ENCODE peak calls at places on chromosomes 16 and 17, in five cellular contexts. One of them, this sample, is unnamed.
A peak's percentile ranks its signal among the peaks of the same experiment; 100 is the strongest.

GRCh38 chr17:75370288-75370687 is 35.2 kb downstream of the GRB2 start:
- DNase-seq in activated T-cell treated with anti-CD3 and anti-CD28 coated beads for 1 hour: no peak
- DNase-seq in HTR-8/SVneo: no peak
- DNase-seq in activated naive CD4-positive, alpha-beta T cell: no peak
- DNase-seq in iris pigment epithelial cell: no peak
- DNase-seq in this sample: no peak

GRCh38 chr17:2412561-2413021 is 11.7 kb upstream of the MNT start:
- DNase-seq in HTR-8/SVneo: no peak
- DNase-seq in iris pigment epithelial cell: no peak
- DNase-seq in activated T-cell treated with anti-CD3 and anti-CD28 coated beads for 1 hour: no peak
- DNase-seq in activated naive CD4-positive, alpha-beta T cell: no peak
- DNase-seq in this sample: no peak

GRCh38 chr17:48747445-48748363 is 19.2 kb upstream of the HOXB13 start:
- DNase-seq in activated naive CD4-positive, alpha-beta T cell: no peak
- DNase-seq in activated T-cell treated with anti-CD3 and anti-CD28 coated beads for 1 hour: no peak
- DNase-seq in iris pigment epithelial cell: no peak
- DNase-seq in HTR-8/SVneo: no peak
- DNase-seq in this sample: no peak

GRCh38 chr17:17890773-17891759 is 54.3 kb upstream of the SREBF1 start:
- DNase-seq in activated T-cell treated with anti-CD3 and anti-CD28 coated beads for 1 hour: peak; percentile 36
- DNase-seq in activated naive CD4-positive, alpha-beta T cell: no peak
- DNase-seq in HTR-8/SVneo: peak; percentile 84
- DNase-seq in iris pigment epithelial cell: peak; percentile 81
- DNase-seq in this sample: peak; percentile 14

GRCh38 chr16:68447721-68448359 is 468 bp downstream of the SMPD3 start:
- DNase-seq in activated T-cell treated with anti-CD3 and anti-CD28 coated beads for 1 hour: no peak
- DNase-seq in HTR-8/SVneo: no peak
- DNase-seq in iris pigment epithelial cell: no peak
- DNase-seq in activated naive CD4-positive, alpha-beta T cell: no peak
- DNase-seq in this sample: no peak

GRCh38 chr17:32490101-32490482 is 3.3 kb downstream of the CDK5R1 start:
- DNase-seq in HTR-8/SVneo: no peak
- DNase-seq in activated naive CD4-positive, alpha-beta T cell: no peak
- DNase-seq in activated T-cell treated with anti-CD3 and anti-CD28 coated beads for 1 hour: no peak
- DNase-seq in iris pigment epithelial cell: no peak
- DNase-seq in this sample: no peak

GRCh38 chr16:29743475-29743826 is 2.3 kb downstream of the C16orf54 start:
- DNase-seq in HTR-8/SVneo: no peak
- DNase-seq in activated naive CD4-positive, alpha-beta T cell: no peak
- DNase-seq in activated T-cell treated with anti-CD3 and anti-CD28 coated beads for 1 hour: no peak
- DNase-seq in iris pigment epithelial cell: no peak
- DNase-seq in this sample: no peak

GRCh38 chr17:77471984-77472836 is 331.4 kb downstream of the SEC14L1 start:
- DNase-seq in iris pigment epithelial cell: peak; percentile 77
- DNase-seq in activated naive CD4-positive, alpha-beta T cell: no peak
- DNase-seq in activated T-cell treated with anti-CD3 and anti-CD28 coated beads for 1 hour: no peak
- DNase-seq in HTR-8/SVneo: no peak
- DNase-seq in this sample: no peak

GRCh38 chr17:62565817-62566216 is 61.7 kb upstream of the MRC2 start:
- DNase-seq in activated T-cell treated with anti-CD3 and anti-CD28 coated beads for 1 hour: no peak
- DNase-seq in HTR-8/SVneo: peak; percentile 60
- DNase-seq in activated naive CD4-positive, alpha-beta T cell: no peak
- DNase-seq in iris pigment epithelial cell: peak; percentile 77
- DNase-seq in this sample: no peak

GRCh38 chr17:75154195-75155106 is at the start of gene JPT1:
- DNase-seq in activated T-cell treated with anti-CD3 and anti-CD28 coated beads for 1 hour: peak; percentile 97
- DNase-seq in activated naive CD4-positive, alpha-beta T cell: peak; percentile 96
- DNase-seq in HTR-8/SVneo: peak; percentile 100
- DNase-seq in iris pigment epithelial cell: peak; percentile 99
- DNase-seq in this sample: peak; percentile 97

GRCh38 chr17:31598388-31598760 is 206.9 kb downstream of the RAB11FIP4 start:
- DNase-seq in HTR-8/SVneo: no peak
- DNase-seq in iris pigment epithelial cell: no peak
- DNase-seq in activated naive CD4-positive, alpha-beta T cell: no peak
- DNase-seq in activated T-cell treated with anti-CD3 and anti-CD28 coated beads for 1 hour: no peak
- DNase-seq in this sample: no peak

GRCh38 chr16:25126820-25127232 is 15.3 kb downstream of the LCMT1 start:
- DNase-seq in activated T-cell treated with anti-CD3 and anti-CD28 coated beads for 1 hour: no peak
- DNase-seq in iris pigment epithelial cell: peak; percentile 92
- DNase-seq in HTR-8/SVneo: peak; percentile 63
- DNase-seq in activated naive CD4-positive, alpha-beta T cell: no peak
- DNase-seq in this sample: no peak

GRCh38 chr16:9345046-9345445 is 253.6 kb downstream of the HAPSTR1 start:
- DNase-seq in iris pigment epithelial cell: no peak
- DNase-seq in activated naive CD4-positive, alpha-beta T cell: no peak
- DNase-seq in HTR-8/SVneo: no peak
- DNase-seq in activated T-cell treated with anti-CD3 and anti-CD28 coated beads for 1 hour: no peak
- DNase-seq in this sample: no peak

GRCh38 chr17:20852541-20853370 is 190.1 kb downstream of the USP22 start:
- DNase-seq in iris pigment epithelial cell: peak; percentile 7
- DNase-seq in HTR-8/SVneo: no peak
- DNase-seq in activated T-cell treated with anti-CD3 and anti-CD28 coated beads for 1 hour: no peak
- DNase-seq in activated naive CD4-positive, alpha-beta T cell: no peak
- DNase-seq in this sample: no peak

GRCh38 chr17:41796066-41796895 is 9.8 kb upstream of the JUP start:
- DNase-seq in activated naive CD4-positive, alpha-beta T cell: no peak
- DNase-seq in activated T-cell treated with anti-CD3 and anti-CD28 coated beads for 1 hour: no peak
- DNase-seq in HTR-8/SVneo: no peak
- DNase-seq in iris pigment epithelial cell: no peak
- DNase-seq in this sample: no peak

GRCh38 chr17:28746611-28747045 is 2.8 kb downstream of the TRAF4 start:
- DNase-seq in iris pigment epithelial cell: peak; percentile 26
- DNase-seq in activated naive CD4-positive, alpha-beta T cell: no peak
- DNase-seq in activated T-cell treated with anti-CD3 and anti-CD28 coated beads for 1 hour: no peak
- DNase-seq in HTR-8/SVneo: no peak
- DNase-seq in this sample: no peak

GRCh38 chr16:81513204-81514040 is 68.8 kb downstream of the CMIP start:
- DNase-seq in activated T-cell treated with anti-CD3 and anti-CD28 coated beads for 1 hour: no peak
- DNase-seq in HTR-8/SVneo: no peak
- DNase-seq in activated naive CD4-positive, alpha-beta T cell: no peak
- DNase-seq in iris pigment epithelial cell: no peak
- DNase-seq in this sample: no peak

GRCh38 chr17:27413792-27414191 is 42.5 kb upstream of the KSR1 start:
- DNase-seq in activated T-cell treated with anti-CD3 and anti-CD28 coated beads for 1 hour: no peak
- DNase-seq in iris pigment epithelial cell: no peak
- DNase-seq in HTR-8/SVneo: no peak
- DNase-seq in activated naive CD4-positive, alpha-beta T cell: no peak
- DNase-seq in this sample: no peak

GRCh38 chr17:75785016-75785769 is 587 bp downstream of the UNK start:
- DNase-seq in activated naive CD4-positive, alpha-beta T cell: peak; percentile 51
- DNase-seq in iris pigment epithelial cell: peak; percentile 88
- DNase-seq in activated T-cell treated with anti-CD3 and anti-CD28 coated beads for 1 hour: peak; percentile 79
- DNase-seq in HTR-8/SVneo: peak; percentile 75
- DNase-seq in this sample: peak; percentile 43

GRCh38 chr17:41013181-41013580 is 4.3 kb upstream of the KRTAP3-1 start:
- DNase-seq in HTR-8/SVneo: no peak
- DNase-seq in iris pigment epithelial cell: no peak
- DNase-seq in activated T-cell treated with anti-CD3 and anti-CD28 coated beads for 1 hour: no peak
- DNase-seq in activated naive CD4-positive, alpha-beta T cell: no peak
- DNase-seq in this sample: no peak

GRCh38 chr17:27380551-27380950 is 75.7 kb upstream of the KSR1 start:
- DNase-seq in iris pigment epithelial cell: no peak
- DNase-seq in activated naive CD4-positive, alpha-beta T cell: no peak
- DNase-seq in HTR-8/SVneo: no peak
- DNase-seq in activated T-cell treated with anti-CD3 and anti-CD28 coated beads for 1 hour: no peak
- DNase-seq in this sample: no peak

GRCh38 chr16:74606521-74607309 is at the start of gene GLG1:
- DNase-seq in HTR-8/SVneo: peak; percentile 92
- DNase-seq in iris pigment epithelial cell: peak; percentile 93
- DNase-seq in activated T-cell treated with anti-CD3 and anti-CD28 coated beads for 1 hour: peak; percentile 87
- DNase-seq in activated naive CD4-positive, alpha-beta T cell: peak; percentile 83
- DNase-seq in this sample: peak; percentile 87

GRCh38 chr16:9061358-9061813 is 30.1 kb upstream of the HAPSTR1 start:
- DNase-seq in activated T-cell treated with anti-CD3 and anti-CD28 coated beads for 1 hour: no peak
- DNase-seq in activated naive CD4-positive, alpha-beta T cell: no peak
- DNase-seq in HTR-8/SVneo: no peak
- DNase-seq in iris pigment epithelial cell: no peak
- DNase-seq in this sample: no peak

GRCh38 chr17:7234100-7235012 is at the start of gene DVL2:
- DNase-seq in iris pigment epithelial cell: peak; percentile 96
- DNase-seq in HTR-8/SVneo: peak; percentile 95
- DNase-seq in activated naive CD4-positive, alpha-beta T cell: peak; percentile 85
- DNase-seq in activated T-cell treated with anti-CD3 and anti-CD28 coated beads for 1 hour: peak; percentile 91
- DNase-seq in this sample: peak; percentile 89

GRCh38 chr17:11598274-11599221 is at the start of gene DNAH9:
- DNase-seq in HTR-8/SVneo: no peak
- DNase-seq in activated T-cell treated with anti-CD3 and anti-CD28 coated beads for 1 hour: no peak
- DNase-seq in activated naive CD4-positive, alpha-beta T cell: no peak
- DNase-seq in iris pigment epithelial cell: peak; percentile 63
- DNase-seq in this sample: no peak

GRCh38 chr17:4004517-4005295 is 40.5 kb upstream of the ATP2A3 start:
- DNase-seq in HTR-8/SVneo: peak; percentile 56
- DNase-seq in iris pigment epithelial cell: peak; percentile 29
- DNase-seq in activated T-cell treated with anti-CD3 and anti-CD28 coated beads for 1 hour: peak; percentile 56
- DNase-seq in activated naive CD4-positive, alpha-beta T cell: peak; percentile 23
- DNase-seq in this sample: peak; percentile 20